ENCODE peak calls at places on chromosomes 1 and 21, in five cellular contexts. N is lower lobe of right lung, A is astrocyte, M is A673, J is fibroblast of lung. B is an unnamed sample. For H3K9me3, the result is how much of the 10 kb centered on the place peaks cover.

GRCh38 chr1:71783096-71783495 is 499.2 kb downstream of the NEGR1 start:
- DNase-seq in N (no peak), A (no peak), M (no peak), J (no peak), B (no peak)

GRCh38 chr21:36533468-36533848 is 53.5 kb upstream of the CLDN14 start:
- DNase-seq in N (no peak), A (no peak), M (no peak), J (no peak), B (no peak)

GRCh38 chr1:201903135-201903534 is 14.4 kb downstream of the SHISA4 start:
- DNase-seq in N (no peak), A (peak), M (no peak), J (peak), B (no peak)

GRCh38 chr1:30068787-30069472 is 654.5 kb downstream of the MATN1 start:
- DNase-seq in N (no peak), A (no peak), M (no peak), J (no peak), B (no peak)

GRCh38 chr1:170461362-170461761 is 70.6 kb upstream of the GORAB start:
- DNase-seq in N (no peak), A (peak), M (peak), J (peak), B (no peak)

GRCh38 chr1:199862047-199862446 is 165.5 kb upstream of the NR5A2 start:
- DNase-seq in N (no peak), A (no peak), M (no peak), J (no peak), B (no peak)

GRCh38 chr21:27108228-27108627 is 141.3 kb upstream of the ADAMTS5 start:
- DNase-seq in N (no peak), A (peak), M (no peak), J (peak), B (no peak)

GRCh38 chr1:214396319-214396718 is 115.4 kb downstream of the SMYD2 start:
- DNase-seq in N (no peak), A (peak), M (no peak), J (peak), B (no peak)

GRCh38 chr1:167121375-167122120 is 27.7 kb downstream of the STYXL2 start:
- DNase-seq in N (peak), A (peak), M (peak), J (peak), B (peak)

GRCh38 chr1:214658175-214658574 is 55.2 kb downstream of the CENPF start:
- DNase-seq in N (no peak), A (no peak), M (no peak), J (no peak), B (no peak)

GRCh38 chr1:48536477-48536876 is 64.5 kb upstream of the SPATA6 start:
- DNase-seq in N (no peak), A (no peak), M (no peak), J (no peak), B (no peak)

GRCh38 chr1:117638759-117639158 is 32.9 kb downstream of the TENT5C start:
- DNase-seq in N (no peak), A (no peak), M (no peak), J (no peak), B (no peak)

GRCh38 chr1:63955746-63956145 is 181.9 kb downstream of the ROR1 start:
- DNase-seq in N (no peak), A (no peak), M (no peak), J (peak), B (no peak)

GRCh38 chr1:41486892-41487728 is 2.6 kb upstream of the EDN2 start:
- DNase-seq in N (peak), A (peak), M (no peak), J (peak), B (no peak)

GRCh38 chr1:29002792-29003191 is 88.4 kb downstream of the EPB41 start:
- DNase-seq in N (no peak), A (no peak), M (no peak), J (no peak), B (no peak)

GRCh38 chr1:193310569-193310968 is 124.2 kb upstream of the B3GALT2 start:
- DNase-seq in N (no peak), A (no peak), M (no peak), J (no peak), B (no peak)

GRCh38 chr1:24216254-24216653 is 29.2 kb upstream of the IFNLR1 start:
- DNase-seq in N (peak), A (no peak), M (no peak), J (no peak), B (no peak)

GRCh38 chr1:17414022-17414421 is 25.5 kb downstream of the RCC2 start:
- DNase-seq in N (no peak), A (no peak), M (no peak), J (no peak), B (no peak)

GRCh38 chr1:31413405-31414005 is 492 bp downstream of the SERINC2 start:
- DNase-seq in N (peak), A (no peak), M (no peak), J (peak), B (no peak)

GRCh38 chr1:157542676-157543075 is 9.6 kb downstream of the FCRL5 start:
- DNase-seq in N (peak), A (no peak), M (peak), J (no peak), B (no peak)

GRCh38 chr1:162627662-162628296 is 4.5 kb upstream of the DDR2 start:
- DNase-seq in N (no peak), A (no peak), M (peak), J (peak), B (no peak)

GRCh38 chr1:224054611-224055010 is 59.3 kb upstream of the FBXO28 start:
- DNase-seq in N (no peak), A (no peak), M (peak), J (no peak), B (no peak)

GRCh38 chr1:212401838-212402582 is 12.7 kb downstream of the PACC1 start:
- DNase-seq in N (no peak), A (peak), M (peak), J (peak), B (no peak)

GRCh38 chr1:212401042-212401441 is 13.6 kb downstream of the PACC1 start:
- DNase-seq in N (no peak), A (no peak), M (no peak), J (no peak), B (no peak)

GRCh38 chr1:212397171-212397570 is 17.5 kb downstream of the PACC1 start:
- DNase-seq in N (no peak), A (no peak), M (no peak), J (no peak), B (no peak)

GRCh38 chr1:212402876-212403275 is 11.8 kb downstream of the PACC1 start:
- DNase-seq in N (no peak), A (no peak), M (peak), J (peak), B (no peak)
- H3K27ac ChIP-seq in N (no peak), A (no peak), M (no peak), J (no peak), B (no peak)

GRCh38 chr1:111886741-111887140 is 102.7 kb downstream of the KCND3 start:
- DNase-seq in N (no peak), A (no peak), M (no peak), J (no peak), B (no peak)

GRCh38 chr1:111882537-111882936 is 106.9 kb downstream of the KCND3 start:
- DNase-seq in N (no peak), A (no peak), M (no peak), J (no peak), B (no peak)

GRCh38 chr1:111887385-111887784 is 102.1 kb downstream of the KCND3 start:
- DNase-seq in N (no peak), A (no peak), M (no peak), J (no peak), B (no peak)

GRCh38 chr1:111882986-111883560 is 106.4 kb downstream of the KCND3 start:
- DNase-seq in N (no peak), A (no peak), M (no peak), J (no peak), B (no peak)

DNA sequence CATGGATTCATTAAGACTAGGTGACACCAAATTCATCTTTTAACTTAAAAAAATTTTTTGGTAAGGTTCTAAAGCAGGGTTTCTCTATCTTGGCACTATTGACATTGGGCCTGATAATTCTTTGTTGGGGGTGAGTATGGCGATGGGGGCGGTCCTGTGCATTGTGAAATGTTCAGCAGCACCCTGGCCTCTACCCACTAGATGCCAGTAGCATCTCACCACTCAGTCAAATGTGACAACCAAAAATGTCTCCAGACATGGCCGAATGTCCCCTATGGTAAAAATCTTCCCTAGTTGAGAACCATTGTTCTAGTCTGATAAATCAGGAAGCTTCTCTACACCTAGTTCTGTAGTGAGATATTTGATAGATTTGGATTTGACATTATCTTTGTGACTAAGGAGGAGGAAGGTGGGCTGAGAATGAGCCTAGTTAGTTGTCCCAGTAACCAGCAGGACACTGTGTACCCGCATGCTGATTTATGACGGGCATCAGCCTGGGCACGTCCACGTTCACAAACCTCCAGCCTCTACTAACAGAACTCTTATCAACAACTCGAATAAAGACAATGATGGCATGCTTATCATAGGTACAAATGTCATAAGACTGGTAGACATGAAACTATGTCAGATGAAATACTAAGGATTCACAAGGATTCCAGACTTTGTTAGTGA is 104.6 kb downstream of the KCND3 start:
- DNase-seq in N (no peak), A (no peak), M (no peak), J (no peak), B (no peak)
- TF ChIP-seq CTCF in N (no peak), A (no peak), M (no peak), J (no peak), B (no peak)

GRCh38 chr1:163914785-163915413 is 593.1 kb downstream of the NUF2 start:
- DNase-seq in N (no peak), A (no peak), M (no peak), J (no peak), B (no peak)

DNA sequence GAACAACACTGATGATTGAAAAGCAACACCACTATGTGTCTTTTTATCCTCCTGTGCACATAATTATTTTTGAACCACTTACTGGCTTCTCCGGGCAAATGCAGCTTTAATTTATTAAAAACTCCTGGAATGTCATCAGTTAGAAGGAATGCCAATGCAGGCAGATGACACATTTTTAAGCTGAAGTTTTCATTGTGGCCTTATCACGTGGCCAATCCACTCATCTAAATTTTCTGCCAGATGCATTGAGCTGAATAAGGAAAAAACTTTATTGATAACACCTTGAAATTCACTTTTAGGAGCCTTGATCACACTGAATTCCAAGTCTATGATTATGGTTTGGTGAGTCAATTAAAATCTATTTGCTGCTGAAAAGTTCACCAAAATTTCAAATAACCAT is 590.7 kb downstream of the NUF2 start:
- DNase-seq in N (no peak), A (no peak), M (no peak), J (peak), B (no peak)
- H3K9me3 ChIP-seq in N (under half), A (under half), M (under half), J (under half), B (under half)

GRCh38 chr1:244760471-244760870 is 75.0 kb upstream of the COX20 start:
- DNase-seq in N (no peak), A (no peak), M (no peak), J (no peak), B (no peak)
- H3K27ac ChIP-seq in N (no peak), A (no peak), M (no peak), J (no peak), B (no peak)

DNA sequence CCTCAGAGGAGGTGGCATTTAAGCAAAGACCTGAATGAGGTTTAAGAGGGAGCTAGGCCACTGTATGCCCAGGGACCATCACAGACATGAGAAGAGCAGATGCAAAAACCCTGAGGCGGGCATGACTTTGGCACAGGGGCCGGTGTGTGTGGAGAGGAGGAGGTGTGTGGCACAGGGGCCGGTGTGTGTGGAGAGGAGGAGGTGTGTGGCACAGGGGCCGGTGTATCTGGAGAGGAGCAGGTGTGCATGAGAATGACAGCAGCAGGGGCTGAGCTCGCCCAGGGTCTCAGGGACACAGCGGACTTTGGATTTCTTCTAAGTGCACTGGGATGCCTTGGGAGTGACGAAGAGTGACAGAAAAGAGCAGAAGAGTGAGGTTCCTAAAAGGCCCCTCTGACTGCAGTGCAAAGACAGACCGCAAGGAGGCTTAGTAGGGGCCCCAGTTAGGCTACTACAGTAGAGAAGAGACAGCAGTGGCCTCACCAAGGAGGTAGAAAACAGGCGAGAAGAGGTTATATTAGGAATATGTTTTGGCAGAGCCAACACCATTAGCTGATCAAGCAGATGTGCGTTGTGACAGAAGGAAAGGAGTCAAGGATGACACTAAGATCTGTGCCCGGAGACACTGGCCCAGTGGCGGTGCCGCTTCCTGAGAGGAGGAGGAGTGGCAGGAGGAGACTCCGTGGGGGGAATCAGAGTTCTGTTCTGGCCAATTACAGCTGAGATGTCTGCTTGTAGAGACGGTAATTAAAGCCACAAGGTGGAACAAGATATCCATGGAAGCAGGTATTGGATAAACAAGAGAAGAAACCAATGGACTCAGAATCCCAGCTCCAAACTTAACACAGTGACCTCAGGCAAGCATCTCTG is 18.4 kb downstream of the ZBTB17 start:
- DNase-seq in N (no peak), A (no peak), M (no peak), J (no peak), B (no peak)
- TF ChIP-seq CTCF in N (no peak), A (peak), M (no peak), J (peak), B (no peak)

DNA sequence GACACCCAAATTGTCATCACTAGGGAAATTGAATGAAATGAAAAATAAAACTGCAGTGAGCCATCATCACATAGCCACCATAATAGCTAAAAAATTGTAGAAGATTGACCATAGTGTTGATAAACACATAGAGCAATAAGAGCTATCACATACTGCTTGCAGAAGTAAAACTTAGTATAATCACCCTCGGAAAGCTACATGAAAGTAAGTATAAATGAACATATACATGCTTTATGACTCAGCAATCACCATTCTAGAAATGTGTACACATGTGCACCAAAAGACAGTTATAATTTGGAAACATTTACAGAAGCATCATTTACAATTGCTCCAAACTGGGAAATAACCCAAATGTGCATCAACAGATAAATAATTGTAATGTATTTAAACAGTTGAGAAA is 153.1 kb upstream of the LRRC7 start:
- DNase-seq in N (no peak), A (no peak), M (no peak), J (no peak), B (no peak)
- H3K9me3 ChIP-seq in N (under half), A (under half), M (under half), J (under half), B (under half)

GRCh38 chr1:160210563-160210962 is 5.4 kb downstream of the PEA15 start:
- DNase-seq in N (no peak), A (no peak), M (no peak), J (no peak), B (no peak)
- H3K27ac ChIP-seq in N (peak), A (no peak), M (no peak), J (peak), B (no peak)

GRCh38 chr1:235835226-235835625 is 31.5 kb downstream of the LYST start:
- DNase-seq in N (no peak), A (no peak), M (no peak), J (peak), B (no peak)
- TF ChIP-seq CTCF in N (no peak), A (no peak), M (no peak), J (no peak), B (no peak)

B was measured in CD4-positive, alpha-beta T cell.